ENCODE peak calls at places on chromosomes 5 and 9, in four cellular contexts. One of them, this sample, is unnamed.

GRCh38 chr5:61299254-61299653 is 32.8 kb upstream of the ZSWIM6 start:
- DNase-seq in right lobe of liver: no peak
- DNase-seq in brain microvascular endothelial cell: no peak
- DNase-seq in WERI-Rb-1: no peak
- DNase-seq in this sample: no peak

GRCh38 chr5:159971931-159972461 is 36.9 kb upstream of the TTC1 start:
- DNase-seq in right lobe of liver: peak; percentile 46
- DNase-seq in brain microvascular endothelial cell: no peak
- DNase-seq in WERI-Rb-1: peak; percentile 47
- DNase-seq in this sample: no peak

GRCh38 chr5:6260846-6261245 is 117.5 kb downstream of the MED10 start:
- DNase-seq in right lobe of liver: no peak
- DNase-seq in brain microvascular endothelial cell: no peak
- DNase-seq in WERI-Rb-1: no peak
- DNase-seq in this sample: no peak

GRCh38 chr5:115979628-115980041 is 17.4 kb downstream of the LVRN start:
- DNase-seq in right lobe of liver: no peak
- DNase-seq in brain microvascular endothelial cell: no peak
- DNase-seq in WERI-Rb-1: no peak
- DNase-seq in this sample: no peak

GRCh38 chr5:53604309-53604708 is 43.9 kb downstream of the NDUFS4 start:
- DNase-seq in right lobe of liver: no peak
- DNase-seq in brain microvascular endothelial cell: no peak
- DNase-seq in WERI-Rb-1: no peak
- DNase-seq in this sample: no peak

GRCh38 chr5:39202594-39203290 is 16.6 kb downstream of the FYB1 start:
- DNase-seq in right lobe of liver: no peak
- DNase-seq in brain microvascular endothelial cell: no peak
- DNase-seq in WERI-Rb-1: no peak
- DNase-seq in this sample: no peak

GRCh38 chr9:79116709-79117108 is 455.1 kb upstream of the TLE4 start:
- DNase-seq in right lobe of liver: no peak
- DNase-seq in brain microvascular endothelial cell: no peak
- DNase-seq in WERI-Rb-1: no peak
- DNase-seq in this sample: no peak

GRCh38 chr5:66717455-66718373 is 121.5 kb downstream of the MAST4 start:
- DNase-seq in right lobe of liver: no peak
- DNase-seq in brain microvascular endothelial cell: no peak
- DNase-seq in WERI-Rb-1: no peak
- DNase-seq in this sample: no peak

GRCh38 chr5:124718376-124718775 is 28.1 kb downstream of the ZNF608 start:
- DNase-seq in right lobe of liver: no peak
- DNase-seq in brain microvascular endothelial cell: no peak
- DNase-seq in WERI-Rb-1: no peak
- DNase-seq in this sample: no peak

GRCh38 chr5:140165101-140165920 is 9.7 kb upstream of the CYSTM1 start:
- DNase-seq in right lobe of liver: peak; percentile 51
- DNase-seq in brain microvascular endothelial cell: no peak
- DNase-seq in WERI-Rb-1: no peak
- DNase-seq in this sample: no peak

GRCh38 chr5:35899805-35900204 is 38.6 kb downstream of the CAPSL start:
- DNase-seq in right lobe of liver: no peak
- DNase-seq in brain microvascular endothelial cell: no peak
- DNase-seq in WERI-Rb-1: no peak
- DNase-seq in this sample: no peak

GRCh38 chr9:93567271-93567959 is 9.0 kb upstream of the PHF2 start:
- DNase-seq in right lobe of liver: no peak
- DNase-seq in brain microvascular endothelial cell: no peak
- DNase-seq in WERI-Rb-1: peak; percentile 60
- DNase-seq in this sample: no peak

GRCh38 chr9:98550206-98550820 is 158.4 kb downstream of the GABBR2 start:
- DNase-seq in right lobe of liver: no peak
- DNase-seq in brain microvascular endothelial cell: peak; percentile 42
- DNase-seq in WERI-Rb-1: no peak
- DNase-seq in this sample: no peak

GRCh38 chr5:33608476-33609026 is 167.8 kb downstream of the TARS1 start:
- DNase-seq in right lobe of liver: no peak
- DNase-seq in brain microvascular endothelial cell: no peak
- DNase-seq in WERI-Rb-1: no peak
- DNase-seq in this sample: no peak

GRCh38 chr9:76394896-76395244 is 644 bp upstream of the RFK start:
- DNase-seq in right lobe of liver: peak; percentile 62
- DNase-seq in brain microvascular endothelial cell: peak; percentile 42
- DNase-seq in WERI-Rb-1: peak; percentile 75
- DNase-seq in this sample: no peak

GRCh38 chr9:137615387-137615871 is 3.4 kb upstream of the EHMT1 start:
- DNase-seq in right lobe of liver: no peak
- DNase-seq in brain microvascular endothelial cell: no peak
- DNase-seq in WERI-Rb-1: no peak
- DNase-seq in this sample: no peak

GRCh38 chr9:16515879-16516289 is 354.6 kb downstream of the BNC2 start:
- DNase-seq in right lobe of liver: no peak
- DNase-seq in brain microvascular endothelial cell: peak; percentile 39
- DNase-seq in WERI-Rb-1: no peak
- DNase-seq in this sample: no peak

GRCh38 chr5:112342364-112342763 is 76.7 kb downstream of the EPB41L4A start:
- DNase-seq in right lobe of liver: no peak
- DNase-seq in brain microvascular endothelial cell: no peak
- DNase-seq in WERI-Rb-1: no peak
- DNase-seq in this sample: no peak

GRCh38 chr9:127455299-127455992 is 4.1 kb downstream of the LRSAM1 start:
- DNase-seq in right lobe of liver: peak; percentile 65
- DNase-seq in brain microvascular endothelial cell: no peak
- DNase-seq in WERI-Rb-1: no peak
- DNase-seq in this sample: no peak

GRCh38 chr5:173689171-173689676 is 72.8 kb upstream of the BOD1 start:
- DNase-seq in right lobe of liver: peak; percentile 65
- DNase-seq in brain microvascular endothelial cell: no peak
- DNase-seq in WERI-Rb-1: no peak
- DNase-seq in this sample: no peak

GRCh38 chr9:92989561-92989960 is 42.2 kb downstream of the FGD3 start:
- DNase-seq in right lobe of liver: no peak
- DNase-seq in brain microvascular endothelial cell: no peak
- DNase-seq in WERI-Rb-1: no peak
- DNase-seq in this sample: no peak

GRCh38 chr9:89863141-89863540 is 258.3 kb downstream of the GADD45G start:
- DNase-seq in right lobe of liver: no peak
- DNase-seq in brain microvascular endothelial cell: no peak
- DNase-seq in WERI-Rb-1: no peak
- DNase-seq in this sample: peak; percentile 56

GRCh38 chr5:116419258-116419657 is 155.4 kb downstream of the SEMA6A start:
- DNase-seq in right lobe of liver: no peak
- DNase-seq in brain microvascular endothelial cell: no peak
- DNase-seq in WERI-Rb-1: no peak
- DNase-seq in this sample: no peak

GRCh38 chr9:5626727-5627634 is 1.9 kb upstream of the RIC1 start:
- DNase-seq in right lobe of liver: no peak
- DNase-seq in brain microvascular endothelial cell: peak; percentile 38
- DNase-seq in WERI-Rb-1: peak; percentile 27
- DNase-seq in this sample: no peak

GRCh38 chr5:2783223-2783622 is 31.7 kb upstream of the IRX2 start:
- DNase-seq in right lobe of liver: no peak
- DNase-seq in brain microvascular endothelial cell: no peak
- DNase-seq in WERI-Rb-1: no peak
- DNase-seq in this sample: no peak

GRCh38 chr5:126450388-126450787 is 27.2 kb downstream of the GRAMD2B start:
- DNase-seq in right lobe of liver: no peak
- DNase-seq in brain microvascular endothelial cell: no peak
- DNase-seq in WERI-Rb-1: no peak
- DNase-seq in this sample: no peak

GRCh38 chr5:143887302-143887638 is 75.3 kb downstream of the HMHB1 start:
- DNase-seq in right lobe of liver: no peak
- DNase-seq in brain microvascular endothelial cell: peak; percentile 38
- DNase-seq in WERI-Rb-1: no peak
- DNase-seq in this sample: no peak

GRCh38 chr9:4985376-4986266 is 549 bp downstream of the JAK2 start:
- DNase-seq in right lobe of liver: peak; percentile 40
- DNase-seq in brain microvascular endothelial cell: peak; percentile 47
- DNase-seq in WERI-Rb-1: peak; percentile 64
- DNase-seq in this sample: no peak

GRCh38 chr9:127520941-127521918 is 69.9 kb downstream of the LRSAM1 start:
- DNase-seq in right lobe of liver: peak; percentile 47
- DNase-seq in brain microvascular endothelial cell: peak; percentile 69
- DNase-seq in WERI-Rb-1: no peak
- DNase-seq in this sample: no peak

GRCh38 chr5:103808464-103809106 is 246.0 kb upstream of the NUDT12 start:
- DNase-seq in right lobe of liver: no peak
- DNase-seq in brain microvascular endothelial cell: peak; percentile 58
- DNase-seq in WERI-Rb-1: peak; percentile 47
- DNase-seq in this sample: no peak

GRCh38 chr9:126623667-126624452 is 10.1 kb downstream of the LMX1B start:
- DNase-seq in right lobe of liver: no peak
- DNase-seq in brain microvascular endothelial cell: no peak
- DNase-seq in WERI-Rb-1: no peak
- DNase-seq in this sample: no peak

GRCh38 chr5:68344447-68345111 is 129.0 kb downstream of the PIK3R1 start:
- DNase-seq in right lobe of liver: no peak
- DNase-seq in brain microvascular endothelial cell: peak; percentile 56
- DNase-seq in WERI-Rb-1: no peak
- DNase-seq in this sample: no peak

GRCh38 chr9:32986971-32987370 is 14.5 kb downstream of the APTX start:
- DNase-seq in right lobe of liver: no peak
- DNase-seq in brain microvascular endothelial cell: peak; percentile 43
- DNase-seq in WERI-Rb-1: no peak
- DNase-seq in this sample: no peak

GRCh38 chr5:72523960-72524582 is 16.9 kb upstream of the ZNF366 start:
- DNase-seq in right lobe of liver: no peak
- DNase-seq in brain microvascular endothelial cell: peak; percentile 61
- DNase-seq in WERI-Rb-1: peak; percentile 26
- DNase-seq in this sample: no peak

GRCh38 chr5:77775773-77776605 is at the start of gene TBCA:
- DNase-seq in right lobe of liver: peak; percentile 92
- DNase-seq in brain microvascular endothelial cell: peak; percentile 78
- DNase-seq in WERI-Rb-1: peak; percentile 91
- DNase-seq in this sample: peak; percentile 94
- TF ChIP-seq CTCF in right lobe of liver: peak; percentile 22
- TF ChIP-seq CTCF in brain microvascular endothelial cell: peak; percentile 30
- TF ChIP-seq CTCF in WERI-Rb-1: peak; percentile 5
- TF ChIP-seq CTCF in this sample: peak; percentile 68

DNA sequence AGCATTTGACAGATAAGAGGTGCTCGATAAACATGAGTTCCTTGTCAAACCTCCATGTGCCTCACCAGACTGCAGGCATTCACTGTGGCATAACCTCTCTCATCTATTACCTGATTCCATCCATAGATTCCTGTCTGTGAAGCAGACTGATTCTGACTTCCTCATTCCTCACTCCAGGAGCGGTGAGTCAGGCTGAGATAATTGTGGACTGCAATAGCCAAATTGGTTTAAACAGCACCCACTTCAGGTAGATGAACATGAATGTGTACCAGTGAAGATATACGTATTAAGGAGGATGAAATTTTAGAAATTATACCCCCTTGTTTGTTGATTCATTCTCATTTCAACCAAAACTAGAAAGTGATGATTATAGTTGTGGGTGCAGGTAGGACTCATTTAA is 391.2 kb downstream of the HINT1 start:
- DNase-seq in right lobe of liver: no peak
- DNase-seq in brain microvascular endothelial cell: peak; percentile 6
- DNase-seq in WERI-Rb-1: no peak
- DNase-seq in this sample: no peak
- TF ChIP-seq CTCF in right lobe of liver: no peak
- TF ChIP-seq CTCF in brain microvascular endothelial cell: no peak
- TF ChIP-seq CTCF in WERI-Rb-1: no peak
- TF ChIP-seq CTCF in this sample: no peak

GRCh38 chr9:108416321-108416720 is 439.5 kb downstream of the ACTL7B start:
- DNase-seq in right lobe of liver: no peak
- DNase-seq in brain microvascular endothelial cell: no peak
- DNase-seq in WERI-Rb-1: no peak
- DNase-seq in this sample: no peak

GRCh38 chr9:108410161-108410560 is 445.6 kb downstream of the ACTL7B start:
- DNase-seq in right lobe of liver: no peak
- DNase-seq in brain microvascular endothelial cell: no peak
- DNase-seq in WERI-Rb-1: no peak
- DNase-seq in this sample: no peak

GRCh38 chr9:108411632-108412031 is 444.2 kb downstream of the ACTL7B start:
- DNase-seq in right lobe of liver: no peak
- DNase-seq in brain microvascular endothelial cell: no peak
- DNase-seq in WERI-Rb-1: no peak
- DNase-seq in this sample: no peak

GRCh38 chr9:108417726-108418125 is 438.1 kb downstream of the ACTL7B start:
- DNase-seq in right lobe of liver: no peak
- DNase-seq in brain microvascular endothelial cell: no peak
- DNase-seq in WERI-Rb-1: no peak
- DNase-seq in this sample: no peak

GRCh38 chr9:108412755-108413154 is 443.0 kb downstream of the ACTL7B start:
- DNase-seq in right lobe of liver: no peak
- DNase-seq in brain microvascular endothelial cell: no peak
- DNase-seq in WERI-Rb-1: peak; percentile 48
- DNase-seq in this sample: no peak
- TF ChIP-seq CTCF in right lobe of liver: no peak
- TF ChIP-seq CTCF in brain microvascular endothelial cell: no peak
- TF ChIP-seq CTCF in WERI-Rb-1: peak; percentile 69
- TF ChIP-seq CTCF in this sample: no peak

GRCh38 chr5:154858972-154859950 is 834 bp downstream of the CNOT8 start:
- DNase-seq in right lobe of liver: no peak
- DNase-seq in brain microvascular endothelial cell: no peak
- DNase-seq in WERI-Rb-1: no peak
- DNase-seq in this sample: no peak

GRCh38 chr5:154857534-154858250 is 735 bp upstream of the CNOT8 start:
- DNase-seq in right lobe of liver: peak; percentile 96
- DNase-seq in brain microvascular endothelial cell: peak; percentile 97
- DNase-seq in WERI-Rb-1: peak; percentile 95
- DNase-seq in this sample: peak; percentile 98

GRCh38 chr5:154860123-154860522 is 1.7 kb downstream of the CNOT8 start:
- DNase-seq in right lobe of liver: peak; percentile 35
- DNase-seq in brain microvascular endothelial cell: peak; percentile 61
- DNase-seq in WERI-Rb-1: no peak
- DNase-seq in this sample: no peak

GRCh38 chr5:154858251-154858971 is at the start of gene CNOT8:
- DNase-seq in right lobe of liver: peak; percentile 99
- DNase-seq in brain microvascular endothelial cell: peak; percentile 98
- DNase-seq in WERI-Rb-1: peak; percentile 99
- DNase-seq in this sample: peak; percentile 100

GRCh38 chr5:154857091-154857533 is 1.3 kb upstream of the CNOT8 start:
- DNase-seq in right lobe of liver: no peak
- DNase-seq in brain microvascular endothelial cell: no peak
- DNase-seq in WERI-Rb-1: no peak
- DNase-seq in this sample: no peak
- TF ChIP-seq CTCF in right lobe of liver: no peak
- TF ChIP-seq CTCF in brain microvascular endothelial cell: no peak
- TF ChIP-seq CTCF in WERI-Rb-1: no peak
- TF ChIP-seq CTCF in this sample: no peak